ENCODE peak calls at places on chromosomes 5 and 9, in seven cellular contexts. One of them, this sample, is unnamed.

GRCh38 chr9:74609671-74610416 is 112.7 kb downstream of the RORB start:
- DNase-seq in T-helper 2 cell: no peak
- DNase-seq in stimulated activated CD4-positive, alpha-beta T cell treated with anti-CD3 and anti-CD28 coated beads, Interleukin-2, amount 100 ng/mL, for 24 hours: no peak
- DNase-seq in NCI-H526: no peak
- DNase-seq in effector CD4-positive, alpha-beta T cell: no peak
- DNase-seq in transverse colon: no peak
- DNase-seq in A549: no peak
- DNase-seq in this sample: no peak

GRCh38 chr9:91896513-91897121 is 53.4 kb downstream of the ROR2 start:
- DNase-seq in transverse colon: peak
- DNase-seq in A549: no peak
- DNase-seq in effector CD4-positive, alpha-beta T cell: no peak
- DNase-seq in stimulated activated CD4-positive, alpha-beta T cell treated with anti-CD3 and anti-CD28 coated beads, Interleukin-2, amount 100 ng/mL, for 24 hours: no peak
- DNase-seq in T-helper 2 cell: no peak
- DNase-seq in NCI-H526: peak
- DNase-seq in this sample: peak

GRCh38 chr5:72878854-72879253 is 62.4 kb downstream of the TNPO1 start:
- DNase-seq in T-helper 2 cell: no peak
- DNase-seq in transverse colon: no peak
- DNase-seq in NCI-H526: no peak
- DNase-seq in A549: no peak
- DNase-seq in stimulated activated CD4-positive, alpha-beta T cell treated with anti-CD3 and anti-CD28 coated beads, Interleukin-2, amount 100 ng/mL, for 24 hours: no peak
- DNase-seq in effector CD4-positive, alpha-beta T cell: no peak
- DNase-seq in this sample: peak

GRCh38 chr9:16450578-16450977 is 419.9 kb downstream of the BNC2 start:
- DNase-seq in stimulated activated CD4-positive, alpha-beta T cell treated with anti-CD3 and anti-CD28 coated beads, Interleukin-2, amount 100 ng/mL, for 24 hours: no peak
- DNase-seq in T-helper 2 cell: no peak
- DNase-seq in A549: no peak
- DNase-seq in effector CD4-positive, alpha-beta T cell: no peak
- DNase-seq in NCI-H526: no peak
- DNase-seq in transverse colon: no peak
- DNase-seq in this sample: no peak

GRCh38 chr5:39519566-39520231 is 94.9 kb upstream of the DAB2 start:
- DNase-seq in effector CD4-positive, alpha-beta T cell: no peak
- DNase-seq in T-helper 2 cell: no peak
- DNase-seq in transverse colon: no peak
- DNase-seq in NCI-H526: no peak
- DNase-seq in stimulated activated CD4-positive, alpha-beta T cell treated with anti-CD3 and anti-CD28 coated beads, Interleukin-2, amount 100 ng/mL, for 24 hours: no peak
- DNase-seq in A549: no peak
- DNase-seq in this sample: peak

GRCh38 chr5:136016945-136017530 is 11.8 kb upstream of the TGFBI start:
- DNase-seq in transverse colon: no peak
- DNase-seq in T-helper 2 cell: no peak
- DNase-seq in NCI-H526: no peak
- DNase-seq in stimulated activated CD4-positive, alpha-beta T cell treated with anti-CD3 and anti-CD28 coated beads, Interleukin-2, amount 100 ng/mL, for 24 hours: no peak
- DNase-seq in effector CD4-positive, alpha-beta T cell: no peak
- DNase-seq in A549: peak
- DNase-seq in this sample: peak

GRCh38 chr9:110936252-110936651 is 102.0 kb downstream of the LPAR1 start:
- DNase-seq in effector CD4-positive, alpha-beta T cell: no peak
- DNase-seq in transverse colon: no peak
- DNase-seq in NCI-H526: no peak
- DNase-seq in T-helper 2 cell: no peak
- DNase-seq in A549: no peak
- DNase-seq in stimulated activated CD4-positive, alpha-beta T cell treated with anti-CD3 and anti-CD28 coated beads, Interleukin-2, amount 100 ng/mL, for 24 hours: no peak
- DNase-seq in this sample: no peak

GRCh38 chr9:36207546-36208012 is 16.9 kb downstream of the CLTA start:
- DNase-seq in transverse colon: no peak
- DNase-seq in stimulated activated CD4-positive, alpha-beta T cell treated with anti-CD3 and anti-CD28 coated beads, Interleukin-2, amount 100 ng/mL, for 24 hours: no peak
- DNase-seq in NCI-H526: no peak
- DNase-seq in T-helper 2 cell: no peak
- DNase-seq in A549: no peak
- DNase-seq in effector CD4-positive, alpha-beta T cell: no peak
- DNase-seq in this sample: no peak

GRCh38 chr5:118923295-118924005 is 64.9 kb downstream of the DTWD2 start:
- DNase-seq in effector CD4-positive, alpha-beta T cell: no peak
- DNase-seq in NCI-H526: no peak
- DNase-seq in stimulated activated CD4-positive, alpha-beta T cell treated with anti-CD3 and anti-CD28 coated beads, Interleukin-2, amount 100 ng/mL, for 24 hours: no peak
- DNase-seq in T-helper 2 cell: no peak
- DNase-seq in transverse colon: no peak
- DNase-seq in A549: no peak
- DNase-seq in this sample: no peak

GRCh38 chr9:115263731-115264130 is 145.8 kb upstream of the TNC start:
- DNase-seq in effector CD4-positive, alpha-beta T cell: no peak
- DNase-seq in A549: no peak
- DNase-seq in NCI-H526: no peak
- DNase-seq in stimulated activated CD4-positive, alpha-beta T cell treated with anti-CD3 and anti-CD28 coated beads, Interleukin-2, amount 100 ng/mL, for 24 hours: no peak
- DNase-seq in transverse colon: no peak
- DNase-seq in T-helper 2 cell: no peak
- DNase-seq in this sample: no peak

GRCh38 chr5:52690236-52690685 is 97.5 kb upstream of the ITGA1 start:
- DNase-seq in effector CD4-positive, alpha-beta T cell: no peak
- DNase-seq in transverse colon: no peak
- DNase-seq in stimulated activated CD4-positive, alpha-beta T cell treated with anti-CD3 and anti-CD28 coated beads, Interleukin-2, amount 100 ng/mL, for 24 hours: no peak
- DNase-seq in T-helper 2 cell: no peak
- DNase-seq in NCI-H526: no peak
- DNase-seq in A549: no peak
- DNase-seq in this sample: no peak

GRCh38 chr9:30815585-30815984 is 1568.9 kb upstream of the ACO1 start:
- DNase-seq in transverse colon: no peak
- DNase-seq in A549: no peak
- DNase-seq in effector CD4-positive, alpha-beta T cell: no peak
- DNase-seq in T-helper 2 cell: no peak
- DNase-seq in stimulated activated CD4-positive, alpha-beta T cell treated with anti-CD3 and anti-CD28 coated beads, Interleukin-2, amount 100 ng/mL, for 24 hours: no peak
- DNase-seq in NCI-H526: no peak
- DNase-seq in this sample: no peak

GRCh38 chr5:125112196-125112595 is 365.8 kb upstream of the ZNF608 start:
- DNase-seq in NCI-H526: no peak
- DNase-seq in effector CD4-positive, alpha-beta T cell: no peak
- DNase-seq in T-helper 2 cell: no peak
- DNase-seq in stimulated activated CD4-positive, alpha-beta T cell treated with anti-CD3 and anti-CD28 coated beads, Interleukin-2, amount 100 ng/mL, for 24 hours: no peak
- DNase-seq in A549: no peak
- DNase-seq in transverse colon: no peak
- DNase-seq in this sample: no peak

GRCh38 chr5:123367739-123368138 is 55.5 kb downstream of the CEP120 start:
- DNase-seq in stimulated activated CD4-positive, alpha-beta T cell treated with anti-CD3 and anti-CD28 coated beads, Interleukin-2, amount 100 ng/mL, for 24 hours: no peak
- DNase-seq in NCI-H526: no peak
- DNase-seq in A549: no peak
- DNase-seq in transverse colon: no peak
- DNase-seq in T-helper 2 cell: no peak
- DNase-seq in effector CD4-positive, alpha-beta T cell: no peak
- DNase-seq in this sample: no peak

GRCh38 chr5:65121880-65122436 is 353.2 kb downstream of the CWC27 start:
- DNase-seq in stimulated activated CD4-positive, alpha-beta T cell treated with anti-CD3 and anti-CD28 coated beads, Interleukin-2, amount 100 ng/mL, for 24 hours: no peak
- DNase-seq in NCI-H526: no peak
- DNase-seq in A549: no peak
- DNase-seq in transverse colon: no peak
- DNase-seq in effector CD4-positive, alpha-beta T cell: no peak
- DNase-seq in T-helper 2 cell: no peak
- DNase-seq in this sample: no peak

GRCh38 chr5:148931453-148932057 is 105.1 kb downstream of the ADRB2 start:
- DNase-seq in A549: no peak
- DNase-seq in transverse colon: no peak
- DNase-seq in stimulated activated CD4-positive, alpha-beta T cell treated with anti-CD3 and anti-CD28 coated beads, Interleukin-2, amount 100 ng/mL, for 24 hours: no peak
- DNase-seq in effector CD4-positive, alpha-beta T cell: no peak
- DNase-seq in T-helper 2 cell: no peak
- DNase-seq in NCI-H526: no peak
- DNase-seq in this sample: no peak

GRCh38 chr9:97564291-97565175 is 63.1 kb downstream of the TMOD1 start:
- DNase-seq in A549: peak
- DNase-seq in NCI-H526: peak
- DNase-seq in T-helper 2 cell: no peak
- DNase-seq in effector CD4-positive, alpha-beta T cell: no peak
- DNase-seq in transverse colon: peak
- DNase-seq in stimulated activated CD4-positive, alpha-beta T cell treated with anti-CD3 and anti-CD28 coated beads, Interleukin-2, amount 100 ng/mL, for 24 hours: no peak
- DNase-seq in this sample: peak